ENCODE peak calls at places on chromosomes 13 and 19, in seven cellular contexts. X is tibial artery, Z is fibroblast of the aortic adventitia, Q is Calu3, U is foreskin keratinocyte, V is Caco-2, J is lower lobe of right lung. K is an unnamed sample.

GRCh38 chr19:409006-409514 is at the start of gene C2CD4C:
- DNase-seq in Q (no peak), Z (no peak), J (peak), V (peak), X (peak), U (no peak), K (no peak)

GRCh38 chr13:20331949-20332348 is 99.8 kb upstream of the GJB6 start:
- DNase-seq in X (no peak), Z (no peak), V (no peak), Q (no peak), J (no peak), U (no peak), K (no peak)

GRCh38 chr13:62357887-62358645 is 942.4 kb upstream of the PCDH20 start:
- DNase-seq in J (no peak), Q (peak), X (no peak), V (peak), U (peak), Z (no peak), K (peak)

GRCh38 chr19:45294291-45295029 is 28.2 kb downstream of the CKM start:
- DNase-seq in J (no peak), V (no peak), U (no peak), X (peak), Q (no peak), Z (peak), K (no peak)

GRCh38 chr19:50994129-50994528 is 7.3 kb downstream of the KLK8 start:
- DNase-seq in J (no peak), Q (no peak), U (no peak), X (no peak), V (no peak), Z (no peak), K (no peak)

GRCh38 chr13:110914293-110915056 is 394 bp downstream of the ANKRD10 start:
- DNase-seq in Q (peak), X (peak), Z (peak), U (peak), V (peak), J (peak), K (peak)

GRCh38 chr13:47215741-47216140 is 318.9 kb upstream of the HTR2A start:
- DNase-seq in V (no peak), Q (peak), J (no peak), U (peak), X (no peak), Z (peak), K (peak)

GRCh38 chr13:43475135-43475534 is 311.6 kb downstream of the ENOX1 start:
- DNase-seq in V (no peak), X (no peak), J (no peak), Q (no peak), Z (peak), U (no peak), K (no peak)

GRCh38 chr13:36673838-36674326 is at the start of gene SERTM1:
- DNase-seq in X (no peak), V (no peak), Z (peak), Q (no peak), J (peak), U (no peak), K (no peak)

GRCh38 chr19:42176990-42177685 is 40.3 kb downstream of the DEDD2 start:
- DNase-seq in Z (peak), X (peak), Q (peak), U (no peak), V (peak), J (peak), K (peak)
- TF ChIP-seq CTCF in Z (peak), X (no peak), Q (peak), U (peak), V (peak), J (peak), K (peak)

GRCh38 chr13:112618501-112618900 is 30.5 kb upstream of the TUBGCP3 start:
- DNase-seq in Z (no peak), U (no peak), J (no peak), V (no peak), X (no peak), Q (no peak), K (no peak)

GRCh38 chr13:112617754-112618375 is 29.9 kb upstream of the TUBGCP3 start:
- DNase-seq in X (no peak), Z (no peak), V (no peak), U (no peak), Q (no peak), J (no peak), K (no peak)

GRCh38 chr13:112622375-112622774 is 34.4 kb upstream of the TUBGCP3 start:
- DNase-seq in J (no peak), V (no peak), X (no peak), U (no peak), Q (no peak), Z (no peak), K (no peak)

GRCh38 chr13:112623051-112623711 is 35.2 kb upstream of the TUBGCP3 start:
- DNase-seq in U (no peak), Q (no peak), Z (no peak), J (no peak), V (no peak), X (no peak), K (no peak)

DNA sequence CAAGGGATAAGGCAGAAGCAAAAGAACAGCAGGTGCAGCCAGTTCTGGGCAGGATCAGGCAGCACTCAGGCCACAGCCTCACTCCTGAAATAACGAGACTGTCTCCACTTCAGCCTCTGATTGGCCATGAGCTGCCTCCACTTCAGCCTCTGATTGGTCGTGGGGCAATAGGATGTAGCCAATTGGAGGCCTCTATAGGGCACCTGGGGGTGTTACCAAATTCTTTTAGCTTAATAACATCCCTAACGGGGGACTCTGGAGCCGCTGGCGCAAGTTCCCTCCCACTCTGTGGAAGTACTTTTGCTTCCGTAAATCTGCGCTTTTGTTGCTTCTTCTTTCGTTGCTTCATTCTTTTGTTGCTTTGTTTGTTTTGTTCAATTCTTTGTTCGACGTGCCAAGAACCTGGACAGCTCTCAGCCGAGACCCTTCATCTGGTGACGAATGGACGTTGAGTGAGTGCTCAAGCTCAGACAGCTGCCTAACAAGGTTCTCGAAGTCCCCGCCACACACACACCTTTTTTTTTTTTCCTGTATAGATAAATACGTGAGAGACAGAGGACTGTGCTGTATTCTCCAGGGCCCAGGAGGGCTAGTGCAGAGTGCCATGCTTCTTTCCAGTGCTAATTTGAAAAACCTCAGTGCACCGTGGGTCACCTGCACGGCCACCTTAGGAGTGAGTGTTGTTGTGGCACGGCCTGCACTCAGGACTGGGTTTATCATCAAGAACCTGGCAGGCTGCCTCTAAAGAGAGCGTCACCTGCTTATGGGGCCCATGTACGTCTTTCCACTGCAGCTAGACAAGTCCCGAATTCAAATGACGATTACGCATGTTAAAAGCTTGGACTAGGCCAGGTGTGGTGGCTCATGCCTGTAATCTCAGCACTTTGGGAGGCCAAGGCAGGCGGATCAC is 32.0 kb upstream of the TUBGCP3 start:
- DNase-seq in X (no peak), Q (no peak), J (peak), V (peak), U (no peak), Z (peak), K (no peak)
- TF ChIP-seq CTCF in X (no peak), Q (no peak), J (no peak), V (no peak), U (no peak), Z (no peak), K (no peak)

DNA sequence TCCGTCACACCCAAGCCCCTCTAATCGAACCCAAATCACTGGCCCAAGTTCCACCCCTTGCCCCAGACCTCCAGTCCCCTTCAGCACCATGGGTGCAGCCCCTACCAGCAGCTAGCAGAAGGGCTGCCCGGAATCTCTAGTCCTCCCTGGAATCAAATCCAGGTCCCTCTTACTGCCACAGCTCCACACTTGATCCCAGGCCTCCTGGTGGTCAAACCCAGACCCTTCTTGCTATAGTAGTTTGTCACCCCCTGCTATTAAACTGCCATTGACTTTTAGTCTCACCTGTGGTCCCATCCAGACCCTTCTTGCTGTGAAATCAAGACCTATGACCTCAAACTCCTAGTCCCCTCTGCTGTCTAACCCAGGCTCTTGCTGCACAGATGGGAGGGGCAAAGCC is 8.7 kb downstream of the HIPK4 start:
- DNase-seq in Z (no peak), U (no peak), Q (no peak), X (no peak), J (no peak), V (no peak), K (no peak)
- TF ChIP-seq CTCF in Z (peak), U (peak), Q (no peak), X (no peak), J (no peak), V (peak), K (peak)

GRCh38 chr19:34851277-34851804 is 75.4 kb upstream of the ZNF30 start:
- DNase-seq in J (no peak), Q (peak), X (no peak), V (peak), Z (no peak), U (no peak), K (no peak)
- TF ChIP-seq CTCF in J (no peak), Q (no peak), X (no peak), V (peak), Z (no peak), U (peak), K (no peak)

DNA sequence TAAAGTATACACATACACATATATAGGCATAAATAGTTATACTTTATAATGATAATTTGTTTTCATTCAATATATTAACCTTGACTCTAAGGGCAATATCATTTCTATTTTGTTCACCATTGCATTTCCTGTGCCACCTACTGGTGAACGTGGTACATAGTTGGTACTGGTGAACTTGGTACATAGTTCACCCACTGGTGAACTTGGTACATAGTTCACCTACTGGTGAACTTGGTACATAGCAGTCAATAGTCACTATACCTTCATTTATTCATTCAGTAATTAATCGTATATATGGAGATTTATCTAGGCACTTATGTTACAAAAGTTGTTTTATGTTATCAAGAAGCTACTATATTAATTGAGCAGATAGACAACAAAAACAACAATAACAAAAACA is 172.6 kb upstream of the ATXN8OS start:
- DNase-seq in J (no peak), X (no peak), V (no peak), U (no peak), Z (no peak), Q (no peak), K (no peak)
- TF ChIP-seq CTCF in J (no peak), X (no peak), V (peak), U (peak), Z (no peak), Q (no peak), K (peak)

DNA sequence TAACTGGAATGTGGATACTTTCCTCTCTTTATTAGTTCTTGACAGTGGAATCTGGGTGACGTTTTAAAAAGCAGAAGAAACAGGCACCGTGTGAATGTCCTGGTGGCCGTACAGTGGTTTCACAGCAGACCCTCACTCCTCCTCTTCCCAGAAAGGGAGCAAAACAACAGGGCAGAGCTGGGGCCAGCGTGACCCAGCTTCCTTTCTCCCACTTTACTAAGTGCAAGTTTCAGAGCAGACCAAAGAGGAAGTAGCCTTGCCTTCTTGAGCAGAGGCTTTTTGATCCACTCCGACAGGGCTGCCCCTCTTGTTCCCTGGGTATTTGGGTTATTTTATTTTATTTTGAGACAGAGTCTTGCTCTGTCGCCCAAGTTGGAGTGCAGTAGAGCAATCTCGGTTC is 19.6 kb upstream of the C19orf33 start:
- DNase-seq in X (no peak), Q (no peak), U (no peak), Z (no peak), J (no peak), V (no peak), K (no peak)
- TF ChIP-seq CTCF in X (no peak), Q (no peak), U (no peak), Z (no peak), J (no peak), V (no peak), K (no peak)

GRCh38 chr19:38792250-38793111 is 3.5 kb downstream of the LGALS7B start:
- DNase-seq in Q (peak), X (no peak), Z (no peak), V (no peak), U (no peak), J (peak), K (no peak)
- TF ChIP-seq CTCF in Q (peak), X (no peak), Z (peak), V (no peak), U (peak), J (peak), K (peak)

K was measured in brain microvascular endothelial cell.